ENCODE peak calls at places on chromosomes 13 and 19, in four cellular contexts. X is stimulated activated CD4-positive, alpha-beta T cell treated with anti-CD3 and anti-CD28 coated beads, Interleukin-2, amount 100 ng/mL, for 4 hours; B is naive thymus-derived CD8-positive, alpha-beta T cell; U is left kidney. Q is an unnamed sample.

GRCh38 chr13:113837554-113838355 is 26.1 kb downstream of the GAS6 start:
- DNase-seq in B (no peak), X (no peak), U (no peak), Q (peak; percentile 95)

GRCh38 chr13:90689111-90689510 is 658.4 kb upstream of the MIR17HG start:
- DNase-seq in X (no peak), U (no peak), B (no peak), Q (no peak)

GRCh38 chr19:6632002-6632621 is 37.8 kb downstream of the TNFSF14 start:
- DNase-seq in X (peak; percentile 81), B (peak; percentile 86), U (peak; percentile 86), Q (peak; percentile 80)

GRCh38 chr13:29683041-29683440 is 87.6 kb upstream of the SLC7A1 start:
- DNase-seq in U (no peak), B (no peak), X (no peak), Q (no peak)

GRCh38 chr13:112940236-112940635 is 28.8 kb upstream of the MCF2L start:
- DNase-seq in X (no peak), U (no peak), B (no peak), Q (no peak)

GRCh38 chr13:24083722-24084421 is 76.6 kb upstream of the SPATA13 start:
- DNase-seq in B (no peak), U (peak; percentile 88), X (no peak), Q (no peak)

GRCh38 chr13:38527140-38527539 is 159.7 kb upstream of the FREM2 start:
- DNase-seq in U (no peak), X (no peak), B (no peak), Q (no peak)

GRCh38 chr13:112690242-112690943 is 555 bp downstream of the ATP11A start:
- DNase-seq in U (peak; percentile 83), B (peak; percentile 36), X (no peak), Q (no peak)

GRCh38 chr13:25118371-25118770 is 22.4 kb downstream of the PABPC3 start:
- DNase-seq in X (no peak), U (no peak), B (no peak), Q (no peak)

GRCh38 chr19:37932985-37933953 is 26.3 kb downstream of the SIPA1L3 start:
- DNase-seq in B (no peak), X (no peak), U (peak; percentile 11), Q (no peak)

GRCh38 chr19:3983936-3984583 is 1.2 kb downstream of the EEF2 start:
- DNase-seq in X (no peak), U (peak; percentile 40), B (peak; percentile 5), Q (no peak)